ENCODE peak calls at places on chromosome 9, in four cellular contexts. G is NAMALWA, H is NCI-H774, T is tibial nerve. S is an unnamed sample.

GRCh38 chr9:12813960-12814876 is 39.4 kb downstream of the LURAP1L start:
- DNase-seq in T (peak), H (peak), G (no peak), S (peak)

GRCh38 chr9:5446451-5447236 is 3.7 kb upstream of the CD274 start:
- DNase-seq in G (no peak), H (no peak), T (no peak), S (no peak)

GRCh38 chr9:91811024-91811909 is 138.8 kb downstream of the ROR2 start:
- DNase-seq in G (no peak), H (no peak), T (no peak), S (no peak)

GRCh38 chr9:79877943-79878612 is 306.3 kb downstream of the TLE4 start:
- DNase-seq in G (no peak), H (no peak), T (no peak), S (peak)

GRCh38 chr9:18477121-18477705 is 3.3 kb downstream of the ADAMTSL1 start:
- DNase-seq in H (no peak), T (no peak), G (no peak), S (no peak)

GRCh38 chr9:17926246-17926645 is 347.4 kb downstream of the SH3GL2 start:
- DNase-seq in H (no peak), G (no peak), T (no peak), S (no peak)

GRCh38 chr9:130912932-130913598 is 16.5 kb upstream of the QRFP start:
- DNase-seq in T (peak), H (peak), G (no peak), S (no peak)

GRCh38 chr9:136952876-136953770 is 1.1 kb downstream of the LCN12 start:
- DNase-seq in G (no peak), T (no peak), H (no peak), S (no peak)

GRCh38 chr9:75996726-75997125 is 106.3 kb downstream of the PCSK5 start:
- DNase-seq in G (no peak), H (no peak), T (no peak), S (no peak)

GRCh38 chr9:79134654-79135053 is 437.1 kb upstream of the TLE4 start:
- DNase-seq in H (no peak), T (no peak), G (peak), S (peak)

GRCh38 chr9:83505282-83505681 is 32.9 kb downstream of the FRMD3 start:
- DNase-seq in H (no peak), G (no peak), T (no peak), S (no peak)